ENCODE peak calls at places on chromosomes 1 and 21, in seven cellular contexts. W, R, Q, S, C, I and V are unnamed samples.

GRCh38 chr21:32020551-32020950 is 147.7 kb downstream of the HUNK start:
- DNase-seq in W (peak; percentile 70), R (no peak), Q (no peak), S (no peak), C (no peak), I (no peak), V (no peak)

GRCh38 chr1:65068202-65069011 is 79.6 kb upstream of the AK4 start:
- DNase-seq in W (no peak), R (no peak), Q (no peak), S (no peak), C (peak; percentile 20), I (peak; percentile 9), V (no peak)

GRCh38 chr1:231683439-231684165 is 57.0 kb downstream of the DISC1 start:
- DNase-seq in W (no peak), R (no peak), Q (no peak), S (no peak), C (peak; percentile 50), I (no peak), V (no peak)

GRCh38 chr1:228283476-228284147 is 75.8 kb downstream of the OBSCN start:
- DNase-seq in W (no peak), R (no peak), Q (no peak), S (no peak), C (no peak), I (no peak), V (no peak)

GRCh38 chr21:44737706-44738354 is 26.5 kb upstream of the TSPEAR start:
- DNase-seq in W (no peak), R (no peak), Q (no peak), S (no peak), C (peak; percentile 62), I (no peak), V (peak; percentile 4)

GRCh38 chr1:3545363-3546047 is 65.8 kb downstream of the MEGF6 start:
- DNase-seq in W (no peak), R (peak; percentile 57), Q (no peak), S (peak; percentile 61), C (no peak), I (no peak), V (no peak)

GRCh38 chr21:14750041-14750440 is 203.9 kb upstream of the SAMSN1 start:
- DNase-seq in W (no peak), R (no peak), Q (no peak), S (no peak), C (no peak), I (no peak), V (no peak)

GRCh38 chr1:7888248-7889010 is 35.6 kb upstream of the UTS2 start:
- DNase-seq in W (no peak), R (no peak), Q (no peak), S (no peak), C (peak; percentile 26), I (no peak), V (no peak)

GRCh38 chr1:67372136-67372535 is 58.1 kb downstream of the SERBP1 start:
- DNase-seq in W (no peak), R (no peak), Q (no peak), S (no peak), C (peak; percentile 36), I (no peak), V (no peak)

GRCh38 chr21:45847870-45848269 is 133.7 kb upstream of the COL6A1 start:
- DNase-seq in W (no peak), R (no peak), Q (no peak), S (peak; percentile 60), C (peak; percentile 32), I (no peak), V (no peak)

GRCh38 chr1:224763126-224763764 is 147.1 kb downstream of the CNIH3 start:
- DNase-seq in W (no peak), R (no peak), Q (no peak), S (no peak), C (no peak), I (no peak), V (no peak)

GRCh38 chr1:3093928-3094626 is 25.1 kb downstream of the PRDM16 start:
- DNase-seq in W (peak; percentile 17), R (no peak), Q (no peak), S (no peak), C (no peak), I (no peak), V (no peak)

GRCh38 chr1:85450832-85451231 is 14.1 kb downstream of the DDAH1 start:
- DNase-seq in W (no peak), R (no peak), Q (no peak), S (no peak), C (no peak), I (no peak), V (no peak)

GRCh38 chr1:59149435-59149834 is 147.5 kb upstream of the FGGY start:
- DNase-seq in W (no peak), R (no peak), Q (no peak), S (no peak), C (no peak), I (no peak), V (no peak)

GRCh38 chr1:246066553-246066952 is 440.5 kb downstream of the SMYD3 start:
- DNase-seq in W (no peak), R (no peak), Q (no peak), S (no peak), C (no peak), I (no peak), V (no peak)

GRCh38 chr1:175599212-175599681 is 144.1 kb downstream of the TNR start:
- DNase-seq in W (no peak), R (peak; percentile 70), Q (no peak), S (peak; percentile 56), C (no peak), I (no peak), V (no peak)

GRCh38 chr1:209884665-209885117 is 53.3 kb upstream of the SYT14 start:
- DNase-seq in W (peak; percentile 70), R (peak; percentile 47), Q (no peak), S (peak; percentile 93), C (peak; percentile 99), I (peak; percentile 95), V (no peak)

GRCh38 chr1:8903410-8903809 is 24.9 kb upstream of the ENO1 start:
- DNase-seq in W (peak; percentile 36), R (no peak), Q (no peak), S (no peak), C (no peak), I (no peak), V (no peak)

GRCh38 chr1:1283821-1284220 is 3.6 kb downstream of the SCNN1D start:
- DNase-seq in W (no peak), R (peak; percentile 69), Q (no peak), S (no peak), C (no peak), I (peak; percentile 71), V (peak; percentile 68)

GRCh38 chr1:150173161-150173585 is 23.5 kb downstream of the PLEKHO1 start:
- DNase-seq in W (no peak), R (no peak), Q (no peak), S (no peak), C (no peak), I (no peak), V (no peak)

GRCh38 chr1:10861822-10862221 is 65.4 kb upstream of the CASZ1 start:
- DNase-seq in W (no peak), R (no peak), Q (no peak), S (no peak), C (no peak), I (no peak), V (no peak)

DNA sequence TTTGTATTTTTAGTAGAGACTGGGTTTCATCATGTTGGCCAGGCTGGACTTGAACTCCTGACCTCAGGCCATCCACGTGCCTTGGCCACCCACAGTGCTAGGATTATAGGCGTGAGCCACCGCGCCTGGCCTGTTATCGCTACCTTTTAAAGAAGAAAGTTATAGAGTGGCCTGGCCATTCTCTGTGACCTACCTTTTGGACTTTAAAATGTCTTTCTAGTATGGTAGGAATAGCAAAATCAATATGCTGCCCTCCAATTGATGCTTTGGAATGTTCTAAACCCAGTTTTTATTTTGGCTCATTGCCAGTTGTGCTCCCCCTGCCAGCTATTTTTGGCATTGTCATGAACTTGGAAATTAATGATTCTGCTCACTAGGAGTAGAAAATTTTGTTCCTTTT is 19.9 kb downstream of the HIPK1 start:
- DNase-seq in W (peak; percentile 34), R (no peak), Q (no peak), S (no peak), C (no peak), I (peak; percentile 44), V (no peak)
- TF ChIP-seq CTCF in W (no peak), R (no peak), Q (peak; percentile 46), S (peak; percentile 12), C (peak; percentile 33), I (peak; percentile 10), V (peak; percentile 57)

DNA sequence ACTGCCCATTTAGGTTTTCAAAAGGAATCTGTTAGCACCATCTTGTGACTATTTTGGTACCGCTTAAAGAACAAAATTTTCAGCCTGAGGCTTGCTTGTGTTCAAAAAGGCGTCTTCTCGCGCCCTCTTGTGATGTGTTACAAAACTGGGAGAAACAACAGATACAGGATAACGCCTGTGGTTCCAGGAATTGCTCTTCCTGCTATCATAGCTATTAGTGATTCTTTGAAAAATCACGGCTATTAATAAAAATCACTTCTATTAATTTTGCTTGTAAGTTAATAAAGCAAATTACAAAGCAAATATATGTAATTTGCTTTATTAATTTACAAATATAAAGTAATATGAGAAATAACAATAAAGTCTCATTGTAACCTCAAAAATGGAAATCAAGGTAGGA is 82.2 kb upstream of the ABCD3 start:
- DNase-seq in W (peak; percentile 69), R (peak; percentile 51), Q (peak; percentile 86), S (peak; percentile 92), C (peak; percentile 94), I (peak; percentile 57), V (no peak)
- TF ChIP-seq CTCF in W (peak; percentile 31), R (peak; percentile 26), Q (peak; percentile 98), S (peak; percentile 62), C (peak; percentile 80), I (peak; percentile 93), V (peak; percentile 94)

GRCh38 chr1:213772142-213772541 is 215.6 kb upstream of the PROX1 start:
- DNase-seq in W (no peak), R (no peak), Q (no peak), S (no peak), C (no peak), I (no peak), V (no peak)

GRCh38 chr1:213772711-213773110 is 215.1 kb upstream of the PROX1 start:
- DNase-seq in W (no peak), R (peak; percentile 53), Q (no peak), S (no peak), C (no peak), I (no peak), V (no peak)

GRCh38 chr1:213779228-213779627 is 208.5 kb upstream of the PROX1 start:
- DNase-seq in W (no peak), R (no peak), Q (no peak), S (no peak), C (no peak), I (peak; percentile 20), V (no peak)

GRCh38 chr1:213776974-213777373 is 210.8 kb upstream of the PROX1 start:
- DNase-seq in W (no peak), R (no peak), Q (no peak), S (no peak), C (no peak), I (no peak), V (no peak)

DNA sequence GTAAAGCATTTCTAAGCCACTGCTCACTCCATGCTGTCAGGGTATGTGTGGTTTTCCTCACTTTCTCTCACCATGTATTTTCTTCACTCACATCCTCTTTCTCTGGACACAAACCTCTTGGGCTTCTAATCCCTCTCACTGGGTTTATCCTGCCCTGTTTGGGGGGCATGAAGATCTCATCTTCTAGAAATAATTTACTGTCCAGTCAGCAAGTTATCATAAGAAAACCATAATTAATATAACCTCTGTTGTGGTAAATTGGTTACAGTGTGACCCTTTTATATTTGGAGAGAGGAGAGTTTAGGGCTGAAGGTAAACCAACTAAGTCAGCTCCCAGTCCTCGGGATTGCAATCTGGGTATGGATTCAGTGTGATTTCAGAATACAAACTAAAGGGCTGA is 213.8 kb upstream of the PROX1 start:
- DNase-seq in W (no peak), R (no peak), Q (no peak), S (no peak), C (no peak), I (no peak), V (no peak)
- TF ChIP-seq CTCF in W (no peak), R (no peak), Q (no peak), S (no peak), C (no peak), I (no peak), V (no peak)

GRCh38 chr1:180920702-180921101 is 8.0 kb downstream of the KIAA1614 start:
- DNase-seq in W (no peak), R (no peak), Q (no peak), S (no peak), C (no peak), I (no peak), V (no peak)
- TF ChIP-seq CTCF in W (peak; percentile 30), R (peak; percentile 32), Q (peak; percentile 22), S (no peak), C (peak; percentile 24), I (no peak), V (peak; percentile 52)